ENCODE peak calls at places on chromosomes 12 and 14, in five cellular contexts. One of them, this sample, is unnamed.

GRCh38 chr12:52837341-52837741 is 3.2 kb upstream of the KRT79 start:
- DNase-seq in GM12865: peak
- DNase-seq in heart right ventricle: no peak
- DNase-seq in foreskin fibroblast: peak
- DNase-seq in gastrocnemius medialis: no peak
- DNase-seq in this sample: no peak

GRCh38 chr12:95621725-95622124 is 70.4 kb upstream of the USP44 start:
- DNase-seq in GM12865: no peak
- DNase-seq in heart right ventricle: no peak
- DNase-seq in foreskin fibroblast: no peak
- DNase-seq in gastrocnemius medialis: no peak
- DNase-seq in this sample: no peak

GRCh38 chr14:99807413-99808132 is 14.4 kb downstream of the EML1 start:
- DNase-seq in GM12865: no peak
- DNase-seq in heart right ventricle: no peak
- DNase-seq in foreskin fibroblast: no peak
- DNase-seq in gastrocnemius medialis: no peak
- DNase-seq in this sample: no peak

GRCh38 chr12:26097046-26097878 is 27.6 kb downstream of the BHLHE41 start:
- DNase-seq in GM12865: peak
- DNase-seq in heart right ventricle: peak
- DNase-seq in foreskin fibroblast: peak
- DNase-seq in gastrocnemius medialis: peak
- DNase-seq in this sample: peak

GRCh38 chr14:91996951-91997371 is 42.9 kb downstream of the TRIP11 start:
- DNase-seq in GM12865: peak
- DNase-seq in heart right ventricle: no peak
- DNase-seq in foreskin fibroblast: peak
- DNase-seq in gastrocnemius medialis: no peak
- DNase-seq in this sample: peak

GRCh38 chr12:108430245-108430644 is 84.8 kb upstream of the FICD start:
- DNase-seq in GM12865: no peak
- DNase-seq in heart right ventricle: no peak
- DNase-seq in foreskin fibroblast: peak
- DNase-seq in gastrocnemius medialis: no peak
- DNase-seq in this sample: no peak

GRCh38 chr12:105084251-105085250 is at the start of gene ALDH1L2:
- DNase-seq in GM12865: peak
- DNase-seq in heart right ventricle: peak
- DNase-seq in foreskin fibroblast: peak
- DNase-seq in gastrocnemius medialis: peak
- DNase-seq in this sample: no peak

GRCh38 chr14:99234982-99235491 is 37.0 kb downstream of the BCL11B start:
- DNase-seq in GM12865: no peak
- DNase-seq in heart right ventricle: no peak
- DNase-seq in foreskin fibroblast: no peak
- DNase-seq in gastrocnemius medialis: no peak
- DNase-seq in this sample: no peak

GRCh38 chr12:63038361-63039100 is 103.6 kb upstream of the PPM1H start:
- DNase-seq in GM12865: no peak
- DNase-seq in heart right ventricle: no peak
- DNase-seq in foreskin fibroblast: no peak
- DNase-seq in gastrocnemius medialis: no peak
- DNase-seq in this sample: no peak

GRCh38 chr12:108773798-108774788 is 42.8 kb upstream of the CORO1C start:
- DNase-seq in GM12865: no peak
- DNase-seq in heart right ventricle: peak
- DNase-seq in foreskin fibroblast: peak
- DNase-seq in gastrocnemius medialis: peak
- DNase-seq in this sample: peak

GRCh38 chr12:57166971-57167371 is 19.6 kb upstream of the LRP1-AS start:
- DNase-seq in GM12865: no peak
- DNase-seq in heart right ventricle: no peak
- DNase-seq in foreskin fibroblast: peak
- DNase-seq in gastrocnemius medialis: no peak
- DNase-seq in this sample: peak

GRCh38 chr14:101351146-101351545 is 210.1 kb upstream of the DIO3 start:
- DNase-seq in GM12865: no peak
- DNase-seq in heart right ventricle: no peak
- DNase-seq in foreskin fibroblast: no peak
- DNase-seq in gastrocnemius medialis: no peak
- DNase-seq in this sample: no peak
- H3K4me3 ChIP-seq in GM12865: no peak
- H3K4me3 ChIP-seq in heart right ventricle: no peak
- H3K4me3 ChIP-seq in foreskin fibroblast: no peak
- H3K4me3 ChIP-seq in gastrocnemius medialis: no peak
- H3K4me3 ChIP-seq in this sample: no peak

GRCh38 chr14:76268013-76268376 is 107.9 kb upstream of the ESRRB start:
- DNase-seq in GM12865: no peak
- DNase-seq in heart right ventricle: no peak
- DNase-seq in foreskin fibroblast: no peak
- DNase-seq in gastrocnemius medialis: no peak
- DNase-seq in this sample: no peak

GRCh38 chr14:76264384-76264783 is 111.6 kb upstream of the ESRRB start:
- DNase-seq in GM12865: no peak
- DNase-seq in heart right ventricle: no peak
- DNase-seq in foreskin fibroblast: no peak
- DNase-seq in gastrocnemius medialis: no peak
- DNase-seq in this sample: no peak

GRCh38 chr14:76268700-76269099 is 107.2 kb upstream of the ESRRB start:
- DNase-seq in GM12865: no peak
- DNase-seq in heart right ventricle: no peak
- DNase-seq in foreskin fibroblast: no peak
- DNase-seq in gastrocnemius medialis: no peak
- DNase-seq in this sample: no peak

GRCh38 chr14:76271371-76271770 is 104.6 kb upstream of the ESRRB start:
- DNase-seq in GM12865: no peak
- DNase-seq in heart right ventricle: no peak
- DNase-seq in foreskin fibroblast: no peak
- DNase-seq in gastrocnemius medialis: no peak
- DNase-seq in this sample: no peak

DNA sequence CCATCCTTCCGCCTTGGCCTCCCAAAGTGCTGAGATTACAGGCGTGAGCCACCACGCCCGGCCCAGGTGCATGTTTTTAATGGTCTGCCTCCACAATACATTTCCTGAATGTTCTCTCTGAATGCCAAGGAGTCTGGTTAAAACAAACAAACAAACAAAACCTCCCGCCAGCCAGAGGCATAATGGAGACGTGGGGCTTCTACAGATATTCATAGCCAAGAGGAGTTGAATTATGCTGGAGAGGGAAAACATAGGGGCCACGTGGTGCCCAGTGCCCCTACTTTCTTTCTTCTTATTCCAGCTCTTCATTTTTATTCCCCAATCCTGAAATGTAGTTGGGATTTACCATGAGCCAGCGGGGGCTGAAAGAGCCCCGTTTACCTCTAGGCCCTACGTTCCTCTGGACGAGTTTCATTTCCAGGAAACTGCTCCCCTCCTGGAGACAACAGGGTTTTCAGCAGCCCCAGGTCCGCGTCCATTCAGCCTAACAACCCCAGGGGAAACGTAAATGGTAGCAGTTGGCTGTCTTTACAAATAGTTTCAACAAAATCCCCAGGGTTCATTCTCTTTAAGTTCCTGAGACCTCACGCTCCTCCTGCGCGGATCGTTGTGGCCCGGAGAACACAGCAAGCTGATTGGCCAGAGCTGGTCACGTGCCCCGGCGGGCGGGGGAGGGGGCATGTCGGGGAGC is 108.5 kb upstream of the ESRRB start:
- DNase-seq in GM12865: no peak
- DNase-seq in heart right ventricle: peak
- DNase-seq in foreskin fibroblast: peak
- DNase-seq in gastrocnemius medialis: peak
- DNase-seq in this sample: no peak
- TF ChIP-seq CTCF in GM12865: no peak
- TF ChIP-seq CTCF in heart right ventricle: no peak
- TF ChIP-seq CTCF in foreskin fibroblast: peak
- TF ChIP-seq CTCF in gastrocnemius medialis: no peak
- TF ChIP-seq CTCF in this sample: peak

DNA sequence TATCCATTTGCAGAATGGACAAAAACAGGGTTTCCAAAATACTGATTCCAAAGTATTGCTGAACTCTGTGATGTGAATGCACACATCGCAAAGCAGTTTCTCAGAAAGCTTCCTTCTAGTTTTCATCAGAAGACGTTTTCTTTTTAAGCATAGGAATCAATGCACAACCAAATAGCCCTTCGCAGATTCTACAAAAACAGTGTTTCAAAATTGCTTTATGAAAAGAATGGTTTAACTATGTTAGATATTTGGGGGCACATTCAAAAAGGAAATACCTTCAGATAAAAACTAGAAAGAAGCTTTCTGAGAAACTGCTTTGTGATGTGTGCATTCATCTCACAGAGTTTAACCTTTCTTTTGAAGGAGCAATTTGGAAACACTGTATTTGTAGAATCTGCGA is 569.7 kb downstream of the ALG10 start:
- DNase-seq in GM12865: no peak
- DNase-seq in heart right ventricle: no peak
- DNase-seq in foreskin fibroblast: no peak
- DNase-seq in gastrocnemius medialis: no peak
- DNase-seq in this sample: no peak
- H3K4me3 ChIP-seq in GM12865: no peak
- H3K4me3 ChIP-seq in heart right ventricle: no peak
- H3K4me3 ChIP-seq in foreskin fibroblast: no peak
- H3K4me3 ChIP-seq in gastrocnemius medialis: no peak
- H3K4me3 ChIP-seq in this sample: no peak

GRCh38 chr14:93655078-93655750 is 133.1 kb downstream of the PRIMA1 start:
- DNase-seq in GM12865: peak
- DNase-seq in heart right ventricle: peak
- DNase-seq in foreskin fibroblast: no peak
- DNase-seq in gastrocnemius medialis: no peak
- DNase-seq in this sample: peak
- TF ChIP-seq CTCF in GM12865: peak
- TF ChIP-seq CTCF in heart right ventricle: peak
- TF ChIP-seq CTCF in foreskin fibroblast: peak
- TF ChIP-seq CTCF in gastrocnemius medialis: no peak
- TF ChIP-seq CTCF in this sample: peak

DNA sequence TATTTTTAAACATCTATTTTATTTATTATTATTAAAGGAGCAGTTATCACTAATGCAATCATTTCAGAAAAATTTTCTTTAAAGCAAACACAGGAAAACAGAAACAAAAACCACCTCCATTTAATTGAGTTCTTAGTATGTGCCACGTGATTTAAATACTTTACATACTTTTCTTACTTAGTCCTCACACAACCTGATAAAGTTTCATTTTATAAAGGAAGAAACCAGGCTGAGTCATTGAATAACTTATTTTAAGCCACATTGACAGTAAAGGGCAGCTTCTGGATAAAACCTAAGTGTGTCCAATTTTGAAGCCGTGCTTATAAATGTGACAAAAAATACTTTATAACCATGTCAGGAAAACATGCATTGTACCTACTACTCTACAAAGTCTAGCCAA is 57.1 kb upstream of the PCED1B start:
- DNase-seq in GM12865: no peak
- DNase-seq in heart right ventricle: no peak
- DNase-seq in foreskin fibroblast: no peak
- DNase-seq in gastrocnemius medialis: no peak
- DNase-seq in this sample: no peak
- H3K4me3 ChIP-seq in GM12865: no peak
- H3K4me3 ChIP-seq in heart right ventricle: no peak
- H3K4me3 ChIP-seq in foreskin fibroblast: no peak
- H3K4me3 ChIP-seq in gastrocnemius medialis: no peak
- H3K4me3 ChIP-seq in this sample: no peak

GRCh38 chr12:45654002-45654401 is 75.5 kb upstream of the ARID2 start:
- DNase-seq in GM12865: no peak
- DNase-seq in heart right ventricle: no peak
- DNase-seq in foreskin fibroblast: no peak
- DNase-seq in gastrocnemius medialis: no peak
- DNase-seq in this sample: no peak

GRCh38 chr12:45655753-45656152 is 73.8 kb upstream of the ARID2 start:
- DNase-seq in GM12865: no peak
- DNase-seq in heart right ventricle: no peak
- DNase-seq in foreskin fibroblast: no peak
- DNase-seq in gastrocnemius medialis: no peak
- DNase-seq in this sample: no peak

GRCh38 chr12:45658066-45658465 is 71.4 kb upstream of the ARID2 start:
- DNase-seq in GM12865: no peak
- DNase-seq in heart right ventricle: no peak
- DNase-seq in foreskin fibroblast: no peak
- DNase-seq in gastrocnemius medialis: no peak
- DNase-seq in this sample: no peak

GRCh38 chr12:45651029-45651428 is 78.5 kb upstream of the ARID2 start:
- DNase-seq in GM12865: no peak
- DNase-seq in heart right ventricle: no peak
- DNase-seq in foreskin fibroblast: no peak
- DNase-seq in gastrocnemius medialis: no peak
- DNase-seq in this sample: no peak

DNA sequence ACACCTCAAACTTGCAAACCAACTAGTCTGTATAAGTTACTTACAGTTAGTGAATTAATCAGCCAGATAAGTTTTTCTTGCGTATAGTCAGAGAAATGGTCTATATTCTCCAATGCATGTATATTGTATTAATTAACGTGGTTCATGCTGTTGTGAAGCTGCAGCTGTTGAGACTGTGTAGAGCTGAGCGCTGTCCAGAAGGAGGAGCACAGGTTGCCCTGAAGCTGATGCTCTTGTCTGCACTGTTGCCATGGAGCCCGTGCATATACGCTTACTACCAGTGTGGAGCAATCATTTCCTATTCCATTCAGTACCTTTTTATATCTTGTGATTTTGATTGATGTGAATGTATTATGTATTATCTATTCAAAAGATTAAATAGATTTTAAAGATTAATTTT is 74.3 kb upstream of the ARID2 start:
- DNase-seq in GM12865: peak
- DNase-seq in heart right ventricle: no peak
- DNase-seq in foreskin fibroblast: no peak
- DNase-seq in gastrocnemius medialis: no peak
- DNase-seq in this sample: no peak
- TF ChIP-seq CTCF in GM12865: no peak
- TF ChIP-seq CTCF in heart right ventricle: no peak
- TF ChIP-seq CTCF in foreskin fibroblast: no peak
- TF ChIP-seq CTCF in gastrocnemius medialis: no peak
- TF ChIP-seq CTCF in this sample: no peak